ENCODE peak calls at places on chromosomes 4 and X, in six cellular contexts. U is CD8-positive, alpha-beta memory T cell; P is pancreas; W is transverse colon; Z is cardiac muscle cell; A is thoracic aorta. K is an unnamed sample.
A peak's percentile ranks its signal among the peaks of the same experiment; 100 is the strongest.

GRCh38 chr4:143185253-143186107 is 763 bp downstream of the USP38 start:
- DNase-seq in U (no peak), Z (no peak), A (no peak), W (peak; percentile 16), P (peak; percentile 42), K (no peak)

GRCh38 chrX:155923200-155923599 is 42.1 kb downstream of the VAMP7 start:
- DNase-seq in A (no peak), U (no peak), Z (no peak), W (no peak), P (no peak), K (no peak)

GRCh38 chr4:91758487-91758886 is 545.3 kb upstream of the GRID2 start:
- DNase-seq in W (no peak), P (no peak), Z (no peak), A (no peak), U (no peak), K (no peak)

GRCh38 chrX:13115457-13115856 is 71.0 kb upstream of the FAM9C start:
- DNase-seq in A (no peak), U (no peak), Z (peak; percentile 53), P (no peak), W (no peak), K (no peak)

GRCh38 chr4:108762559-108763225 is at the start of gene ETNPPL:
- DNase-seq in A (no peak), Z (peak; percentile 76), P (peak; percentile 20), W (no peak), U (no peak), K (peak; percentile 21)

GRCh38 chrX:39596437-39596836 is 501.3 kb downstream of the BCOR start:
- DNase-seq in U (no peak), A (no peak), P (no peak), Z (no peak), W (no peak), K (no peak)

GRCh38 chrX:49174723-49175122 is 3.0 kb downstream of the PLP2 start:
- DNase-seq in A (no peak), P (no peak), Z (no peak), W (no peak), U (no peak), K (no peak)

GRCh38 chr4:138864961-138865720 is 150.4 kb upstream of the NOCT start:
- DNase-seq in Z (peak; percentile 29), U (no peak), A (no peak), P (no peak), W (no peak), K (no peak)

GRCh38 chr4:140239311-140239710 is 85.3 kb upstream of the MAML3 start:
- DNase-seq in A (no peak), U (no peak), P (no peak), W (no peak), Z (no peak), K (no peak)

GRCh38 chr4:140242357-140243284 is 88.6 kb upstream of the MAML3 start:
- DNase-seq in U (no peak), A (no peak), Z (no peak), P (peak; percentile 29), W (peak; percentile 36), K (no peak)

GRCh38 chr4:140237616-140238352 is 83.8 kb upstream of the MAML3 start:
- DNase-seq in A (peak; percentile 7), Z (peak; percentile 75), W (peak; percentile 71), P (peak; percentile 40), U (no peak), K (no peak)

GRCh38 chr4:140238353-140239041 is 84.5 kb upstream of the MAML3 start:
- DNase-seq in W (peak; percentile 84), Z (peak; percentile 84), A (peak; percentile 79), U (no peak), P (peak; percentile 55), K (no peak)

DNA sequence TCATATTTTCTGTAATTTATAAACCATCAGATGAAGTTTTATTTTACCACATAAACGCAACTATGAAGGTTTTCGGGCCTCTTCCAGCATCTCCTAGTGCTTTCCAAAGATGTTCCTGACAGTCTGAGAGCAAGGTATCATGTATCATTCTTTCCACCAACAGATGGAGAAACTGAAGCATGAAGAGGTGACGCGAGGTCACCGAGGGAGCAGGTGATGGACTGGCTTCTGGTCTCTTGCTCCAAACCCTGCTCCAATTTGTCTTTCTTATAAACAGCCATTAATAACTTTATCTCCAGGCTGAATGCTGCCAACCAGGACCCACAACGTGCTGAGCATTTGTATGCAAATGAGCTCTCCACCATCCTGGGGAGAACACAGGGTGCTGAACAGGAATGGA is 86.3 kb upstream of the MAML3 start:
- DNase-seq in W (no peak), Z (no peak), P (no peak), A (no peak), U (no peak), K (no peak)
- H3K4me1 ChIP-seq in W (peaks cover 48% of the 10 kb centered on the region), Z (peaks cover 53% of the 10 kb centered on the region), P (no peaks in the 10 kb centered on the region), A (peaks cover 27% of the 10 kb centered on the region), U (peaks cover 18% of the 10 kb centered on the region), K (peaks cover 15% of the 10 kb centered on the region)

DNA sequence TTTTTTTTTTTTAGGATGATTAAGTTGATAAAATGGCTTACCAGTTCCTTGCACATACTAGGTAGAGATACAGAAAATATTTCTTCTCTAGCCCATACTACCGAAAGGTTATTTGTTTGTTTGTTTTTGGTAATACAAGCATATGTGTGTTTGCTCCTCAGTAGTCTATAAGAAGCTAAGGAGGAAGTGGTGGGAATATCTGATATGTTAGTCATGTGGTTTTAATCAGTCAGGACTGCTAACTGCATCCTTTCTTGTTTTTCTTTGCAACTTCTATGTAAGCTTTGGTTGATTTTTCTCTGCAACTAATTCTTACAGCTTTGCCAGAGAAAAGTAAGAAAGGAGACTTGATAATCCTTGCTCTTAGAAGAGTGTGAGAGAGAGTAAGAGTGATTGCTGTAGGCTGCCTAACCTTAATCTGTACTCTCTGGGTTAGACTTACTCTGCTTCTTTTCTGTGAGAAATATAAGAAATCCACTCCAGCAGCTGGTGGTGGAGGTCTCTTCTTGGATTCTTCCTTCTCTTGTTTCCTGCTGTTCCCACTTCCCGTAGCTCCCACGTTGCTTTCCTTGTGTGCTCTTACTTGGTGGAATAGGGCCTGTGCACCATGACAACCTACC is 28.3 kb downstream of the SEPTIN11 start:
- DNase-seq in Z (no peak), A (no peak), U (no peak), P (no peak), W (no peak), K (no peak)
- H3K4me3 ChIP-seq in Z (no peak overlapping the region), A (no peak overlapping the region), U (no peak overlapping the region), P (no peak overlapping the region), W (no peak overlapping the region), K (no peak overlapping the region)

DNA sequence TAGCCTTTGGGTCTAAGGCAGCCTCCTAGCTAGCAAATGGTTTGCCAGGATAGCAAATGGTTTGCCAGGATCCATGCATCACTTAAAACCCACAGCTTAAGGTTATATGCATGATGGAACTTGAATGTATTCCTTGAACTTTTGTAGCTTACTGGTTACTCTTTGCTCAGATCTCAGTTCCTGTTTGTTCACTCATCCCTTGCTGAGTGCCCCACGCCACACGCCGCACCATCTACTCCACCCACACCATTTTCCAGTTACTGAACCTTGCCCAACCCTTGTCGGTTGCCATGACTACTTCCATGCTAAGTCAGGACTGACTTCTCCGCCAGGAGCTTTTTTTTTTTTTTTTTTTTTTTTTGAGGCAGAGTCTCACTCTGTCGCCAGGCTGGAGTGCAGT is 29.5 kb upstream of the XIAP start:
- DNase-seq in P (no peak), A (no peak), W (peak; percentile 75), Z (no peak), U (no peak), K (no peak)
- H3K4me1 ChIP-seq in P (no peaks in the 10 kb centered on the region), A (no peaks in the 10 kb centered on the region), W (no peaks in the 10 kb centered on the region), Z (no peaks in the 10 kb centered on the region), U (no peaks in the 10 kb centered on the region), K (no peaks in the 10 kb centered on the region)

DNA sequence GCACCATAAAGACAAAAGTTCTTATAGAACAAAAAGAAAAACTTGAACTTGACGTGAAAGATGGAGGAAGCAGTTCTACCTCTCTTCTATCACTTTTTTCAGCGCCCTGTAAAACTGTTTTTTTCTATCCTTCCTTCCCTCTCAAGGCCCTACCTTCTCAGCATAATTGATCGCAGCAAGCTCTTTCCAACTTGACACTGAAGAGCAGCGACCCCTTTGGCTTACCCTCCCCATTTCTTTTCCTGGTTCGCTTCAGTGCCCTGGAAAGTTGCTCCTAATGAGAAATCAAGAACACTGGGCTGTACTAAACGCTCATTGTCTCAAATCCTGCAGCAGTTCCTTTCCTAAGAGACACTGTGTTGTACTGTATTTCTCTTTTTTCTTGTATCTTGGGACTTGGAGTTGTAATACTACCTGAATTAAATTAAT is 150.6 kb upstream of the SLC4A4 start:
- DNase-seq in P (no peak), Z (peak; percentile 53), U (no peak), W (no peak), A (no peak), K (no peak)
- H3K4me3 ChIP-seq in P (peak overlapping the region; percentile 71), Z (peak overlapping the region; percentile 82), U (peak overlapping the region; percentile 50), W (peak overlapping the region; percentile 89), A (peak overlapping the region; percentile 87), K (no peak overlapping the region)

DNA sequence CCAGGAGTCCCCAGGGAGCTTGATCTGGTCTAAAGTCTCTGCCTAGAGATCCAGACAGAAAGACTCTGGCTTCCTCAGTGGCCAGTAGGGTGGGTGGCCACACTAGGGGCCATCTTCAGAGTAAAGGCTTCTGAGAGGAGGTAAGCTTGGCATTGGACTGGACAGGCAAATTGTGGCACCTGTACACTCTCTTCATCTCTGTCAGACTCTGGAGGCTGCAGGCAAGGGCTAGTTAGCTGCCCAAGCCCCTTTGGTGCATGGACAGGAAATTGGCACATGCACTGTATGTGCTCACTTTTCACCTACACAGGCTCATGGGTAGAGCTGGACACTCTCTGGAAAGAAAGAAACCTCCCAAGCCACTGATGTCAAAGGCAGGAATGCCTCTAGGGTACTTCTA is 142.8 kb downstream of the PJA1 start:
- DNase-seq in A (no peak), P (no peak), W (no peak), U (no peak), Z (no peak), K (no peak)
- H3K4me1 ChIP-seq in A (no peaks in the 10 kb centered on the region), P (no peaks in the 10 kb centered on the region), W (peaks cover 3% of the 10 kb centered on the region), U (no peaks in the 10 kb centered on the region), Z (peaks cover 3% of the 10 kb centered on the region), K (no peaks in the 10 kb centered on the region)

DNA sequence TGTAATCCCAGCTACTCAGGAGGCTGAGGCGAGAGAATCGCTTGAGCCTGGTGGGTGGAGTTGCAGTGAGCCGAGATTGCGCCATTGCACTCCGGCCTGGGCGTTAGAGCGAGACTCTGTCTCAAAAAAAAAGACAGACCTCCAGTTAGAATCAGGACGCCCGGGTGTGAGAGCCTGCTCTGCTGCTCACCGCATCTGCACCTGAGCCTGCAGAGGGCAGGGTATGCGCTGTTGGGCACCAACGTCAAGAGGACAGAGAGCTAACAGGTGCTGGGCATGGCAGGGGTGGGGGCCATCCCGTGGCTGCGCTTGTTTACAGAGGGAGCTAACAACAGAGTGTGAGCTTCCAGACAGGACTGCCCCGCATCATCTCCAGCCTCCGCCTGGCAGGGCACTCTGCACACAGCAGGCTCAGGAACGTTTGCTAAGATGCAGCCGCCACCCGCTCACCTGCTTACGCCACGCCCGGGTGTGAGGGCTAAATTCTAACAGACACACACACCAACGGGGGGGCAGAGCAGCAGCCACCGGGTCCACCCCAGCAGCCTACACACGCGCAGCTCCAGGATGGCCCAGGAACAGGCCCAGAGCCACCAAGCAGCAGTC is 50.0 kb upstream of the CPLX1 start:
- DNase-seq in W (no peak), P (no peak), Z (no peak), A (no peak), U (no peak), K (no peak)
- H3K4me3 ChIP-seq in W (no peak overlapping the region), P (no peak overlapping the region), Z (no peak overlapping the region), A (no peak overlapping the region), U (no peak overlapping the region), K (no peak overlapping the region)

K was measured in CD4-positive, alpha-beta memory T cell.